ENCODE peak calls at places on chromosomes 2 and 18, in six cellular contexts. One of them, this sample, is unnamed.

GRCh38 chr2:188016917-188017316 is 274.8 kb upstream of the GULP1 start:
- DNase-seq in mesenteric fat pad: no peak
- DNase-seq in AG09309: no peak
- DNase-seq in MCF 10A: no peak
- DNase-seq in tibial artery: no peak
- DNase-seq in midbrain: no peak
- DNase-seq in this sample: no peak

GRCh38 chr2:19753314-19753713 is 148.5 kb downstream of the TTC32 start:
- DNase-seq in mesenteric fat pad: no peak
- DNase-seq in AG09309: no peak
- DNase-seq in MCF 10A: no peak
- DNase-seq in tibial artery: no peak
- DNase-seq in midbrain: no peak
- DNase-seq in this sample: no peak

GRCh38 chr2:241767464-241768250 is 9.0 kb upstream of the GAL3ST2 start:
- DNase-seq in mesenteric fat pad: peak; percentile 83
- DNase-seq in AG09309: no peak
- DNase-seq in MCF 10A: no peak
- DNase-seq in tibial artery: no peak
- DNase-seq in midbrain: no peak
- DNase-seq in this sample: no peak

GRCh38 chr18:76445741-76446232 is 49.3 kb downstream of the ZNF516 start:
- DNase-seq in mesenteric fat pad: peak; percentile 49
- DNase-seq in AG09309: no peak
- DNase-seq in MCF 10A: no peak
- DNase-seq in tibial artery: no peak
- DNase-seq in midbrain: no peak
- DNase-seq in this sample: no peak

GRCh38 chr2:26898480-26899058 is 50.6 kb downstream of the DPYSL5 start:
- DNase-seq in mesenteric fat pad: no peak
- DNase-seq in AG09309: no peak
- DNase-seq in MCF 10A: no peak
- DNase-seq in tibial artery: no peak
- DNase-seq in midbrain: no peak
- DNase-seq in this sample: no peak

GRCh38 chr2:39107724-39108273 is 13.1 kb downstream of the SOS1 start:
- DNase-seq in mesenteric fat pad: no peak
- DNase-seq in AG09309: no peak
- DNase-seq in MCF 10A: no peak
- DNase-seq in tibial artery: no peak
- DNase-seq in midbrain: no peak
- DNase-seq in this sample: no peak

GRCh38 chr2:156319811-156320490 is 12.6 kb downstream of the NR4A2 start:
- DNase-seq in mesenteric fat pad: no peak
- DNase-seq in AG09309: no peak
- DNase-seq in MCF 10A: no peak
- DNase-seq in tibial artery: peak; percentile 67
- DNase-seq in midbrain: no peak
- DNase-seq in this sample: no peak

GRCh38 chr2:31138037-31138962 is at the start of gene GALNT14:
- DNase-seq in mesenteric fat pad: peak; percentile 91
- DNase-seq in AG09309: no peak
- DNase-seq in MCF 10A: peak; percentile 59
- DNase-seq in tibial artery: peak; percentile 27
- DNase-seq in midbrain: peak; percentile 71
- DNase-seq in this sample: peak; percentile 35

GRCh38 chr2:9631976-9632700 is 1.3 kb upstream of the YWHAQ start:
- DNase-seq in mesenteric fat pad: no peak
- DNase-seq in AG09309: no peak
- DNase-seq in MCF 10A: no peak
- DNase-seq in tibial artery: peak; percentile 27
- DNase-seq in midbrain: no peak
- DNase-seq in this sample: no peak

GRCh38 chr2:74099835-74100234 is 47.9 kb downstream of the BOLA3 start:
- DNase-seq in mesenteric fat pad: no peak
- DNase-seq in AG09309: no peak
- DNase-seq in MCF 10A: peak; percentile 10
- DNase-seq in tibial artery: no peak
- DNase-seq in midbrain: peak; percentile 17
- DNase-seq in this sample: no peak

GRCh38 chr18:62715829-62716678 is 713 bp downstream of the PHLPP1 start:
- DNase-seq in mesenteric fat pad: peak; percentile 92
- DNase-seq in AG09309: no peak
- DNase-seq in MCF 10A: peak; percentile 53
- DNase-seq in tibial artery: peak; percentile 38
- DNase-seq in midbrain: no peak
- DNase-seq in this sample: peak; percentile 90

GRCh38 chr2:233350708-233351107 is 3.6 kb upstream of the DGKD start:
- DNase-seq in mesenteric fat pad: peak; percentile 20
- DNase-seq in AG09309: peak; percentile 75
- DNase-seq in MCF 10A: peak; percentile 97
- DNase-seq in tibial artery: no peak
- DNase-seq in midbrain: no peak
- DNase-seq in this sample: no peak

GRCh38 chr2:166167451-166167850 is 39.6 kb upstream of the SCN1A start:
- DNase-seq in mesenteric fat pad: no peak
- DNase-seq in AG09309: no peak
- DNase-seq in MCF 10A: peak; percentile 22
- DNase-seq in tibial artery: no peak
- DNase-seq in midbrain: no peak
- DNase-seq in this sample: no peak

GRCh38 chr2:238404406-238405216 is 22.1 kb upstream of the ASB1 start:
- DNase-seq in mesenteric fat pad: no peak
- DNase-seq in AG09309: no peak
- DNase-seq in MCF 10A: no peak
- DNase-seq in tibial artery: no peak
- DNase-seq in midbrain: no peak
- DNase-seq in this sample: no peak

GRCh38 chr2:15757820-15758586 is 166.3 kb downstream of the DDX1 start:
- DNase-seq in mesenteric fat pad: no peak
- DNase-seq in AG09309: no peak
- DNase-seq in MCF 10A: no peak
- DNase-seq in tibial artery: no peak
- DNase-seq in midbrain: no peak
- DNase-seq in this sample: no peak

GRCh38 chr2:229335349-229335748 is 64.3 kb upstream of the PID1 start:
- DNase-seq in mesenteric fat pad: no peak
- DNase-seq in AG09309: no peak
- DNase-seq in MCF 10A: no peak
- DNase-seq in tibial artery: no peak
- DNase-seq in midbrain: no peak
- DNase-seq in this sample: no peak

This sample was measured in GM12865.